ENCODE peak calls at places on chromosomes 6 and 20, in seven cellular contexts. U is cardiac fibroblast, G is MV-4-11, R is head of caudate nucleus, E is HS-27A, L is NCI-H1092 treated with DMSO at 0.1 percent for 48 hours, I is stomach. W is an unnamed sample.

GRCh38 chr6:10099648-10100047 is 315.2 kb downstream of the TFAP2A start:
- DNase-seq in U (no peak), G (peak; percentile 55), R (no peak), E (no peak), L (no peak), I (no peak), W (no peak)

GRCh38 chr6:42154461-42155209 is 12.2 kb upstream of the C6orf132 start:
- DNase-seq in U (no peak), G (no peak), R (no peak), E (no peak), L (no peak), I (no peak), W (no peak)

GRCh38 chr20:42483694-42484303 is 705.9 kb downstream of the PTPRT start:
- DNase-seq in U (no peak), G (peak; percentile 28), R (no peak), E (no peak), L (peak; percentile 2), I (no peak), W (no peak)

GRCh38 chr20:60921021-60921622 is 330.9 kb upstream of the CDH4 start:
- DNase-seq in U (no peak), G (peak; percentile 45), R (peak; percentile 20), E (no peak), L (no peak), I (no peak), W (no peak)

GRCh38 chr6:158708239-158708638 is 58.4 kb downstream of the SYTL3 start:
- DNase-seq in U (peak; percentile 84), G (peak; percentile 27), R (no peak), E (no peak), L (no peak), I (peak; percentile 33), W (no peak)

GRCh38 chr20:40680560-40680959 is 8.5 kb downstream of the MAFB start:
- DNase-seq in U (no peak), G (peak; percentile 62), R (no peak), E (no peak), L (no peak), I (no peak), W (no peak)

GRCh38 chr20:21235346-21235712 is 67.8 kb upstream of the XRN2 start:
- DNase-seq in U (no peak), G (no peak), R (no peak), E (no peak), L (peak; percentile 73), I (no peak), W (no peak)

GRCh38 chr20:49831770-49832631 is 19.4 kb downstream of the SLC9A8 start:
- DNase-seq in U (no peak), G (no peak), R (no peak), E (no peak), L (no peak), I (no peak), W (no peak)

GRCh38 chr20:49790077-49790798 is 22.4 kb upstream of the SLC9A8 start:
- DNase-seq in U (peak; percentile 88), G (peak; percentile 89), R (no peak), E (no peak), L (no peak), I (no peak), W (no peak)

GRCh38 chr6:3623451-3624267 is 127.9 kb downstream of the PXDC1 start:
- DNase-seq in U (no peak), G (no peak), R (peak; percentile 54), E (no peak), L (no peak), I (no peak), W (no peak)

GRCh38 chr20:48599748-48600469 is 227.9 kb downstream of the PREX1 start:
- DNase-seq in U (no peak), G (no peak), R (no peak), E (no peak), L (no peak), I (no peak), W (no peak)

GRCh38 chr6:45566882-45567281 is 189.1 kb upstream of the SUPT3H start:
- DNase-seq in U (peak; percentile 41), G (no peak), R (no peak), E (no peak), L (no peak), I (no peak), W (no peak)

GRCh38 chr6:13453771-13454251 is 33.6 kb downstream of the GFOD1 start:
- DNase-seq in U (no peak), G (no peak), R (no peak), E (peak; percentile 74), L (no peak), I (no peak), W (no peak)

GRCh38 chr20:20370087-20370575 is 2.2 kb downstream of the INSM1 start:
- DNase-seq in U (no peak), G (no peak), R (no peak), E (no peak), L (peak; percentile 39), I (no peak), W (no peak)